ENCODE peak calls at places on chromosomes 1 and 21, in five cellular contexts. One of them, this sample, is unnamed.

GRCh38 chr1:229940689-229941088 is 126.3 kb upstream of the GALNT2 start:
- DNase-seq in fibroblast of lung: peak
- DNase-seq in K562: no peak
- DNase-seq in mammary epithelial cell: no peak
- DNase-seq in colonic mucosa: no peak
- DNase-seq in this sample: no peak

GRCh38 chr1:58881471-58881994 is 97.7 kb upstream of the JUN start:
- DNase-seq in fibroblast of lung: peak
- DNase-seq in K562: peak
- DNase-seq in mammary epithelial cell: peak
- DNase-seq in colonic mucosa: peak
- DNase-seq in this sample: no peak

GRCh38 chr1:228891134-228892034 is 156.1 kb downstream of the RHOU start:
- DNase-seq in fibroblast of lung: peak
- DNase-seq in K562: no peak
- DNase-seq in colonic mucosa: no peak
- DNase-seq in mammary epithelial cell: no peak
- DNase-seq in this sample: no peak

GRCh38 chr1:152086785-152087184 is 2.1 kb downstream of the TCHHL1 start:
- DNase-seq in K562: no peak
- DNase-seq in colonic mucosa: no peak
- DNase-seq in mammary epithelial cell: no peak
- DNase-seq in fibroblast of lung: no peak
- DNase-seq in this sample: no peak

GRCh38 chr21:21898801-21899200 is 900.6 kb downstream of the NCAM2 start:
- DNase-seq in colonic mucosa: no peak
- DNase-seq in fibroblast of lung: no peak
- DNase-seq in K562: no peak
- DNase-seq in mammary epithelial cell: no peak
- DNase-seq in this sample: no peak

GRCh38 chr1:97820470-97821188 is 100.2 kb downstream of the DPYD start:
- DNase-seq in mammary epithelial cell: peak
- DNase-seq in colonic mucosa: no peak
- DNase-seq in K562: no peak
- DNase-seq in fibroblast of lung: peak
- DNase-seq in this sample: no peak

GRCh38 chr1:222928212-222928611 is 113.4 kb downstream of the DISP1 start:
- DNase-seq in K562: no peak
- DNase-seq in colonic mucosa: peak
- DNase-seq in mammary epithelial cell: no peak
- DNase-seq in fibroblast of lung: peak
- DNase-seq in this sample: peak

GRCh38 chr21:42120056-42120903 is 49.2 kb downstream of the UMODL1 start:
- DNase-seq in mammary epithelial cell: peak
- DNase-seq in K562: no peak
- DNase-seq in colonic mucosa: no peak
- DNase-seq in fibroblast of lung: no peak
- DNase-seq in this sample: peak

GRCh38 chr1:45669859-45670655 is 16.3 kb downstream of the GPBP1L1 start:
- DNase-seq in mammary epithelial cell: peak
- DNase-seq in K562: no peak
- DNase-seq in colonic mucosa: no peak
- DNase-seq in fibroblast of lung: peak
- DNase-seq in this sample: no peak

GRCh38 chr1:234851450-234852438 is 241.8 kb upstream of the IRF2BP2 start:
- DNase-seq in colonic mucosa: no peak
- DNase-seq in fibroblast of lung: peak
- DNase-seq in mammary epithelial cell: no peak
- DNase-seq in K562: no peak
- DNase-seq in this sample: peak

GRCh38 chr1:203278885-203279406 is 26.4 kb upstream of the BTG2 start:
- DNase-seq in K562: no peak
- DNase-seq in mammary epithelial cell: no peak
- DNase-seq in colonic mucosa: no peak
- DNase-seq in fibroblast of lung: peak
- DNase-seq in this sample: no peak

GRCh38 chr1:19643113-19643512 is 998 bp upstream of the NBL1 start:
- DNase-seq in K562: peak
- DNase-seq in colonic mucosa: peak
- DNase-seq in fibroblast of lung: peak
- DNase-seq in mammary epithelial cell: peak
- DNase-seq in this sample: peak

GRCh38 chr1:155106862-155107261 is 20.8 kb upstream of the EFNA1 start:
- DNase-seq in K562: no peak
- DNase-seq in fibroblast of lung: no peak
- DNase-seq in colonic mucosa: no peak
- DNase-seq in mammary epithelial cell: no peak
- DNase-seq in this sample: no peak

GRCh38 chr1:22450421-22451021 is 1.1 kb upstream of the ZBTB40 start:
- DNase-seq in fibroblast of lung: no peak
- DNase-seq in K562: no peak
- DNase-seq in colonic mucosa: no peak
- DNase-seq in mammary epithelial cell: no peak
- DNase-seq in this sample: no peak

GRCh38 chr1:36089393-36090121 is 865 bp downstream of the ADPRS start:
- DNase-seq in fibroblast of lung: peak
- DNase-seq in mammary epithelial cell: peak
- DNase-seq in colonic mucosa: no peak
- DNase-seq in K562: no peak
- DNase-seq in this sample: peak

GRCh38 chr1:9344426-9345200 is 51.9 kb downstream of the SPSB1 start:
- DNase-seq in colonic mucosa: no peak
- DNase-seq in K562: no peak
- DNase-seq in fibroblast of lung: no peak
- DNase-seq in mammary epithelial cell: no peak
- DNase-seq in this sample: no peak

GRCh38 chr21:34843562-34843961 is 174.8 kb downstream of the CLIC6 start:
- DNase-seq in K562: no peak
- DNase-seq in colonic mucosa: no peak
- DNase-seq in fibroblast of lung: no peak
- DNase-seq in mammary epithelial cell: no peak
- DNase-seq in this sample: peak

GRCh38 chr1:205286335-205286950 is 35.1 kb downstream of the NUAK2 start:
- DNase-seq in fibroblast of lung: peak
- DNase-seq in K562: no peak
- DNase-seq in colonic mucosa: no peak
- DNase-seq in mammary epithelial cell: peak
- DNase-seq in this sample: no peak

GRCh38 chr1:2499986-2500596 is 24.0 kb downstream of the PLCH2 start:
- DNase-seq in fibroblast of lung: no peak
- DNase-seq in colonic mucosa: no peak
- DNase-seq in mammary epithelial cell: no peak
- DNase-seq in K562: no peak
- DNase-seq in this sample: no peak

GRCh38 chr1:9449106-9449627 is 90.1 kb upstream of the SLC25A33 start:
- DNase-seq in fibroblast of lung: peak
- DNase-seq in colonic mucosa: no peak
- DNase-seq in K562: no peak
- DNase-seq in mammary epithelial cell: peak
- DNase-seq in this sample: no peak

GRCh38 chr1:111320066-111320879 is 29.6 kb downstream of the CHIA start:
- DNase-seq in fibroblast of lung: no peak
- DNase-seq in K562: no peak
- DNase-seq in mammary epithelial cell: no peak
- DNase-seq in colonic mucosa: no peak
- DNase-seq in this sample: peak

GRCh38 chr1:188070848-188071247 is 1242.1 kb downstream of the PLA2G4A start:
- DNase-seq in colonic mucosa: no peak
- DNase-seq in mammary epithelial cell: no peak
- DNase-seq in fibroblast of lung: no peak
- DNase-seq in K562: no peak
- DNase-seq in this sample: peak

GRCh38 chr1:79847715-79848114 is 841.2 kb upstream of the ADGRL4 start:
- DNase-seq in colonic mucosa: no peak
- DNase-seq in fibroblast of lung: no peak
- DNase-seq in mammary epithelial cell: no peak
- DNase-seq in K562: no peak
- DNase-seq in this sample: peak

GRCh38 chr1:151156515-151156819 is at the start of gene TNFAIP8L2:
- DNase-seq in K562: peak
- DNase-seq in mammary epithelial cell: no peak
- DNase-seq in colonic mucosa: peak
- DNase-seq in fibroblast of lung: no peak
- DNase-seq in this sample: peak

GRCh38 chr1:67227196-67227595 is 60.9 kb downstream of the IL23R start:
- DNase-seq in fibroblast of lung: peak
- DNase-seq in K562: no peak
- DNase-seq in mammary epithelial cell: peak
- DNase-seq in colonic mucosa: no peak
- DNase-seq in this sample: no peak

GRCh38 chr21:37557261-37557950 is 190.8 kb downstream of the DYRK1A start:
- DNase-seq in colonic mucosa: no peak
- DNase-seq in K562: no peak
- DNase-seq in fibroblast of lung: no peak
- DNase-seq in mammary epithelial cell: no peak
- DNase-seq in this sample: no peak

GRCh38 chr1:11188858-11189451 is at the start of gene ANGPTL7:
- DNase-seq in K562: no peak
- DNase-seq in fibroblast of lung: no peak
- DNase-seq in colonic mucosa: no peak
- DNase-seq in mammary epithelial cell: no peak
- DNase-seq in this sample: no peak

GRCh38 chr1:234844479-234845031 is 234.6 kb upstream of the IRF2BP2 start:
- DNase-seq in fibroblast of lung: peak
- DNase-seq in K562: no peak
- DNase-seq in colonic mucosa: no peak
- DNase-seq in mammary epithelial cell: no peak
- DNase-seq in this sample: peak

GRCh38 chr1:92240034-92240433 is 22.3 kb downstream of the C1orf146 start:
- DNase-seq in mammary epithelial cell: no peak
- DNase-seq in K562: no peak
- DNase-seq in colonic mucosa: no peak
- DNase-seq in fibroblast of lung: no peak
- DNase-seq in this sample: no peak

GRCh38 chr1:109199710-109200109 is 14.0 kb upstream of the SARS1 start:
- DNase-seq in colonic mucosa: no peak
- DNase-seq in fibroblast of lung: no peak
- DNase-seq in mammary epithelial cell: no peak
- DNase-seq in K562: no peak
- DNase-seq in this sample: no peak

GRCh38 chr1:6321205-6321604 is 60.3 kb upstream of the GPR153 start:
- DNase-seq in K562: no peak
- DNase-seq in colonic mucosa: no peak
- DNase-seq in mammary epithelial cell: no peak
- DNase-seq in fibroblast of lung: no peak
- DNase-seq in this sample: no peak

GRCh38 chr1:6322161-6322560 is 61.3 kb upstream of the GPR153 start:
- DNase-seq in fibroblast of lung: no peak
- DNase-seq in colonic mucosa: no peak
- DNase-seq in mammary epithelial cell: no peak
- DNase-seq in K562: no peak
- DNase-seq in this sample: no peak

GRCh38 chr1:6317101-6317760 is 56.3 kb upstream of the GPR153 start:
- DNase-seq in fibroblast of lung: peak
- DNase-seq in colonic mucosa: no peak
- DNase-seq in K562: peak
- DNase-seq in mammary epithelial cell: peak
- DNase-seq in this sample: no peak

GRCh38 chr1:6313382-6314265 is 52.7 kb upstream of the GPR153 start:
- DNase-seq in colonic mucosa: no peak
- DNase-seq in fibroblast of lung: no peak
- DNase-seq in mammary epithelial cell: no peak
- DNase-seq in K562: peak
- DNase-seq in this sample: no peak

GRCh38 chr1:6316240-6317100 is 55.6 kb upstream of the GPR153 start:
- DNase-seq in fibroblast of lung: no peak
- DNase-seq in mammary epithelial cell: no peak
- DNase-seq in K562: no peak
- DNase-seq in colonic mucosa: no peak
- DNase-seq in this sample: no peak
- H3K9ac ChIP-seq in fibroblast of lung: no peak
- H3K9ac ChIP-seq in mammary epithelial cell: no peak
- H3K9ac ChIP-seq in K562: no peak
- H3K9ac ChIP-seq in colonic mucosa: no peak
- H3K9ac ChIP-seq in this sample: no peak

GRCh38 chr1:5992814-5993552 is 758 bp upstream of the NPHP4 start:
- DNase-seq in colonic mucosa: no peak
- DNase-seq in fibroblast of lung: no peak
- DNase-seq in mammary epithelial cell: no peak
- DNase-seq in K562: peak
- DNase-seq in this sample: peak
- H3K9ac ChIP-seq in colonic mucosa: no peak
- H3K9ac ChIP-seq in fibroblast of lung: peak
- H3K9ac ChIP-seq in mammary epithelial cell: peak
- H3K9ac ChIP-seq in K562: peak
- H3K9ac ChIP-seq in this sample: no peak

DNA sequence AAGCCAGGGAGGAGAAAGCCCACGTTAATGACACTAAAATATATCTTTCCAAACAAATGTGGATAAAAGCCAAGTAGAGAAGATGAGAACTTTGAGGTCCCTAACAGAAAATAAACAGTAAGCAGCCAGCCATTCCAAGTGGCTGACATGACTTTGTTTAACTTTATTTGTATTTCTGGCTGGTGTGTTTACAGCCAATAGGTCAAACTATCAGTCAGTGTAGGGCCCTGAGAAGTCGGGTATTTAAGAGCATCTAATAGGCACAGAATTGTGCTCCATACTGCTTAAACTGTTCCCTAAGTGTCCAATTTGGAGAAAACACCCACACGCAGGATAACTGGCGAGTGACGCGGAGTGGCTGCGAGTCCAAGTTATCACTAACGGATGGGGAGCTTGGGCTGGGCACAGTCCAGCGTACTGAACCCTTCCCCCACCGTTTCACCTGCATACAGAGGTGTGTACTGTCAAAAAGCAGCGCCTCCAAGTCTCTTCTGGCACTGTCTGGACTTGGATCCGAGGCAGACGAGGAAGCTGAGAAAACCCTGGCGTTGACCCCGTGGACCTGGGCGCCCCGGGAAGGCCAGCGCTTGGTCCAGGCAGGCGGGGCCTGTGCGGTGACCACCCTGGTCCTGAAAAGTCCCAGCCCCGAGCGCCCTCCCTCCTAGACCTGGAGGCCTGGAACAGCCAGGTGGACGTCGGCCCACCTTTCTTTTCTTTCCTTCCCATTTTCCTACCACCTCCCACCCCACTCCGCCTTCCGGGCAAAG is 662 bp upstream of the LGALS8 start:
- DNase-seq in fibroblast of lung: no peak
- DNase-seq in mammary epithelial cell: peak
- DNase-seq in colonic mucosa: peak
- DNase-seq in K562: no peak
- DNase-seq in this sample: peak
- H3K9ac ChIP-seq in fibroblast of lung: peak
- H3K9ac ChIP-seq in mammary epithelial cell: peak
- H3K9ac ChIP-seq in colonic mucosa: peak
- H3K9ac ChIP-seq in K562: peak
- H3K9ac ChIP-seq in this sample: no peak

GRCh38 chr21:15533618-15534017 is 196.2 kb upstream of the USP25 start:
- DNase-seq in fibroblast of lung: no peak
- DNase-seq in mammary epithelial cell: no peak
- DNase-seq in colonic mucosa: no peak
- DNase-seq in K562: no peak
- DNase-seq in this sample: no peak
- H3K9ac ChIP-seq in fibroblast of lung: no peak
- H3K9ac ChIP-seq in mammary epithelial cell: no peak
- H3K9ac ChIP-seq in colonic mucosa: no peak
- H3K9ac ChIP-seq in K562: no peak
- H3K9ac ChIP-seq in this sample: no peak

GRCh38 chr1:224237094-224237881 is 54.2 kb downstream of the DEGS1 start:
- DNase-seq in mammary epithelial cell: no peak
- DNase-seq in K562: no peak
- DNase-seq in fibroblast of lung: no peak
- DNase-seq in colonic mucosa: no peak
- DNase-seq in this sample: no peak
- H3K9ac ChIP-seq in mammary epithelial cell: no peak
- H3K9ac ChIP-seq in K562: no peak
- H3K9ac ChIP-seq in fibroblast of lung: no peak
- H3K9ac ChIP-seq in colonic mucosa: no peak
- H3K9ac ChIP-seq in this sample: no peak